ENCODE peak calls at places on chromosomes 5 and 9, in five cellular contexts. T is transverse colon, H is upper lobe of left lung, O is adrenal gland, Y is fibroblast of pulmonary artery. V is an unnamed sample.

GRCh38 chr5:158153508-158153907 is 294.6 kb upstream of the CLINT1 start:
- DNase-seq in O (no peak), H (no peak), T (no peak), Y (no peak), V (no peak)

GRCh38 chr9:30774326-30774725 is 1610.1 kb upstream of the ACO1 start:
- DNase-seq in O (no peak), Y (peak), H (peak), T (no peak), V (no peak)

GRCh38 chr5:157778121-157778805 is 34.8 kb downstream of the LSM11 start:
- DNase-seq in H (no peak), O (no peak), Y (peak), T (peak), V (no peak)

GRCh38 chr5:138632900-138633489 is 57.8 kb upstream of the HSPA9 start:
- DNase-seq in Y (peak), H (peak), T (peak), O (peak), V (no peak)

GRCh38 chr5:14830210-14831005 is 41.2 kb downstream of the ANKH start:
- DNase-seq in T (no peak), H (no peak), O (no peak), Y (no peak), V (no peak)

GRCh38 chr5:55994502-55994997 is at the start of gene IL6ST:
- DNase-seq in T (peak), H (no peak), Y (peak), O (peak), V (no peak)

GRCh38 chr5:53679261-53679660 is 118.8 kb downstream of the NDUFS4 start:
- DNase-seq in Y (peak), T (no peak), O (no peak), H (no peak), V (peak)

GRCh38 chr5:58912102-58912501 is 329.2 kb downstream of the RAB3C start:
- DNase-seq in Y (no peak), O (no peak), H (no peak), T (no peak), V (no peak)

GRCh38 chr5:140794594-140795258 is at the start of gene PCDHA2:
- DNase-seq in H (peak), T (no peak), O (no peak), Y (no peak), V (no peak)

GRCh38 chr5:159104759-159105317 is 5.1 kb upstream of the EBF1 start:
- DNase-seq in H (no peak), O (no peak), Y (no peak), T (no peak), V (no peak)

GRCh38 chr5:51377151-51378060 is 5.8 kb upstream of the ISL1 start:
- DNase-seq in Y (no peak), O (peak), T (no peak), H (no peak), V (no peak)

GRCh38 chr9:128607642-128608350 is 48.9 kb downstream of the DYNC2I2 start:
- DNase-seq in O (peak), Y (peak), H (no peak), T (peak), V (no peak)

GRCh38 chr5:113043491-113043931 is 66.9 kb downstream of the DCP2 start:
- DNase-seq in H (peak), Y (peak), T (no peak), O (peak), V (no peak)
- TF ChIP-seq CTCF in H (no peak), Y (no peak), T (peak), O (no peak), V (peak)

GRCh38 chr5:36073595-36074216 is 7.0 kb upstream of the UGT3A2 start:
- DNase-seq in T (no peak), Y (peak), H (no peak), O (no peak), V (no peak)

GRCh38 chr5:36068751-36069281 is 2.1 kb upstream of the UGT3A2 start:
- DNase-seq in O (no peak), H (no peak), T (no peak), Y (no peak), V (no peak)

GRCh38 chr5:36066540-36067210 is at the start of gene UGT3A2:
- DNase-seq in T (no peak), O (no peak), H (peak), Y (no peak), V (no peak)

GRCh38 chr5:36066001-36066539 is 612 bp downstream of the UGT3A2 start:
- DNase-seq in H (no peak), Y (no peak), T (no peak), O (no peak), V (no peak)

GRCh38 chr5:36070687-36071571 is 4.2 kb upstream of the UGT3A2 start:
- DNase-seq in H (no peak), O (peak), Y (no peak), T (no peak), V (no peak)
- H3K4me3 ChIP-seq in H (no peak), O (no peak), Y (no peak), T (peak), V (peak)

GRCh38 chr5:77129386-77129785 is 42.3 kb upstream of the ZBED3 start:
- DNase-seq in O (peak), H (no peak), Y (peak), T (no peak), V (no peak)
- TF ChIP-seq CTCF in O (peak), H (no peak), Y (peak), T (no peak), V (peak)

DNA sequence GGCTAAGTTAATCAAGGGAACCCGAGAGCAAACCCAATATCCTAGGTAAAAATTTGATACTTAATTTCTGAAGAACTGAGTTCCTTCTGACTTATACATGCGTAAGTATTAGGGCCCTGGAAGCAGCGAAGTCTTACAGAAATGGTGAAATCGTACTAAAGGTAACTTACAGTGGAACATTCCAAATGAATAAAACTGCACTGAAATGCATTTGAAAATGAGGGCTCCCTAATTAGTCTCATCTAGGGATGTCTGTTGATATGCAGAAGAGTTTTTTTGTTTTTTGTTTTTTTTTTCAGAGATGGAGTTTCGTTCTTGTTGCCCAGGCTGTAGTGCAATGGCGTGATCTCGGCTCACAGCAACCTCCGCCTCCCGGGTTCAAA is 10.4 kb upstream of the NANS start:
- DNase-seq in T (no peak), Y (no peak), H (no peak), O (peak), V (no peak)
- H3K4me3 ChIP-seq in T (no peak), Y (no peak), H (no peak), O (no peak), V (no peak)

GRCh38 chr9:126893079-126893478 is 21.5 kb upstream of the RALGPS1 start:
- DNase-seq in Y (no peak), T (no peak), H (no peak), O (peak), V (no peak)
- TF ChIP-seq CTCF in Y (peak), T (peak), H (no peak), O (peak), V (peak)